ENCODE peak calls at places on chromosomes 7 and 10, in seven cellular contexts. One of them, this sample, is unnamed.

GRCh38 chr7:157405914-157406810 is 69.4 kb downstream of the DNAJB6 start:
- DNase-seq in GM12878: no peak
- DNase-seq in HCT116: no peak
- DNase-seq in K562: no peak
- DNase-seq in HepG2: no peak
- DNase-seq in SK-N-SH: peak
- DNase-seq in H1: no peak
- DNase-seq in this sample: peak

GRCh38 chr7:127629268-127629854 is 11.4 kb upstream of the PAX4 start:
- DNase-seq in GM12878: no peak
- DNase-seq in HepG2: peak
- DNase-seq in H1: peak
- DNase-seq in HCT116: peak
- DNase-seq in K562: peak
- DNase-seq in SK-N-SH: peak
- DNase-seq in this sample: no peak

GRCh38 chr7:140521426-140521825 is 42.1 kb upstream of the MKRN1 start:
- DNase-seq in H1: no peak
- DNase-seq in K562: no peak
- DNase-seq in GM12878: no peak
- DNase-seq in SK-N-SH: no peak
- DNase-seq in HCT116: no peak
- DNase-seq in HepG2: no peak
- DNase-seq in this sample: no peak

GRCh38 chr7:21092923-21093702 is 306.4 kb upstream of the SP8 start:
- DNase-seq in H1: no peak
- DNase-seq in GM12878: no peak
- DNase-seq in SK-N-SH: no peak
- DNase-seq in HCT116: no peak
- DNase-seq in K562: no peak
- DNase-seq in HepG2: no peak
- DNase-seq in this sample: no peak

GRCh38 chr7:132443776-132444520 is 132.3 kb downstream of the PLXNA4 start:
- DNase-seq in K562: no peak
- DNase-seq in H1: peak
- DNase-seq in HepG2: no peak
- DNase-seq in SK-N-SH: no peak
- DNase-seq in HCT116: no peak
- DNase-seq in GM12878: no peak
- DNase-seq in this sample: no peak

GRCh38 chr7:69448071-69448470 is 150.2 kb upstream of the AUTS2 start:
- DNase-seq in H1: no peak
- DNase-seq in GM12878: no peak
- DNase-seq in HepG2: no peak
- DNase-seq in K562: no peak
- DNase-seq in SK-N-SH: no peak
- DNase-seq in HCT116: no peak
- DNase-seq in this sample: no peak

GRCh38 chr10:72738476-72738875 is 46.5 kb downstream of the MCU start:
- DNase-seq in K562: no peak
- DNase-seq in SK-N-SH: no peak
- DNase-seq in GM12878: no peak
- DNase-seq in H1: no peak
- DNase-seq in HepG2: peak
- DNase-seq in HCT116: no peak
- DNase-seq in this sample: no peak

GRCh38 chr10:103336370-103336769 is 14.6 kb downstream of the PCGF6 start:
- DNase-seq in K562: no peak
- DNase-seq in SK-N-SH: no peak
- DNase-seq in GM12878: no peak
- DNase-seq in HepG2: no peak
- DNase-seq in H1: no peak
- DNase-seq in HCT116: no peak
- DNase-seq in this sample: no peak

GRCh38 chr7:24025094-24025493 is 258.9 kb upstream of the NPY start:
- DNase-seq in H1: no peak
- DNase-seq in GM12878: no peak
- DNase-seq in K562: no peak
- DNase-seq in HCT116: no peak
- DNase-seq in HepG2: no peak
- DNase-seq in SK-N-SH: no peak
- DNase-seq in this sample: no peak

GRCh38 chr7:4713183-4713784 is 31.2 kb downstream of the FOXK1 start:
- DNase-seq in K562: peak
- DNase-seq in HepG2: no peak
- DNase-seq in SK-N-SH: no peak
- DNase-seq in HCT116: no peak
- DNase-seq in H1: no peak
- DNase-seq in GM12878: no peak
- DNase-seq in this sample: no peak

GRCh38 chr7:138981332-138982203 is at the start of gene KIAA1549:
- DNase-seq in HCT116: peak
- DNase-seq in GM12878: no peak
- DNase-seq in SK-N-SH: peak
- DNase-seq in K562: peak
- DNase-seq in HepG2: peak
- DNase-seq in H1: peak
- DNase-seq in this sample: peak

GRCh38 chr10:72593963-72594362 is 31.9 kb downstream of the MICU1 start:
- DNase-seq in GM12878: no peak
- DNase-seq in K562: no peak
- DNase-seq in SK-N-SH: no peak
- DNase-seq in HCT116: no peak
- DNase-seq in H1: no peak
- DNase-seq in HepG2: peak
- DNase-seq in this sample: no peak

GRCh38 chr7:139043823-139044812 is 8.3 kb upstream of the ZC3HAV1L start:
- DNase-seq in H1: no peak
- DNase-seq in GM12878: no peak
- DNase-seq in HCT116: no peak
- DNase-seq in SK-N-SH: no peak
- DNase-seq in K562: peak
- DNase-seq in HepG2: peak
- DNase-seq in this sample: no peak

GRCh38 chr7:124085168-124085567 is 52.3 kb upstream of the TMEM229A start:
- DNase-seq in SK-N-SH: peak
- DNase-seq in K562: no peak
- DNase-seq in GM12878: no peak
- DNase-seq in HCT116: no peak
- DNase-seq in H1: no peak
- DNase-seq in HepG2: no peak
- DNase-seq in this sample: no peak

GRCh38 chr10:18582803-18583202 is 68.6 kb downstream of the NSUN6 start:
- DNase-seq in HCT116: no peak
- DNase-seq in K562: no peak
- DNase-seq in H1: no peak
- DNase-seq in HepG2: no peak
- DNase-seq in GM12878: no peak
- DNase-seq in SK-N-SH: no peak
- DNase-seq in this sample: no peak

GRCh38 chr10:86371691-86372090 is 5.1 kb upstream of the GRID1 start:
- DNase-seq in H1: no peak
- DNase-seq in SK-N-SH: no peak
- DNase-seq in HCT116: no peak
- DNase-seq in K562: no peak
- DNase-seq in GM12878: no peak
- DNase-seq in HepG2: no peak
- DNase-seq in this sample: no peak

GRCh38 chr7:98772242-98772603 is 97.6 kb downstream of the TMEM130 start:
- DNase-seq in H1: no peak
- DNase-seq in HepG2: no peak
- DNase-seq in GM12878: peak
- DNase-seq in SK-N-SH: no peak
- DNase-seq in K562: no peak
- DNase-seq in HCT116: no peak
- DNase-seq in this sample: no peak

GRCh38 chr7:7653568-7654187 is 13.1 kb downstream of the UMAD1 start:
- DNase-seq in HepG2: no peak
- DNase-seq in H1: peak
- DNase-seq in HCT116: peak
- DNase-seq in SK-N-SH: peak
- DNase-seq in GM12878: peak
- DNase-seq in K562: peak
- DNase-seq in this sample: peak

GRCh38 chr7:6256709-6257535 is 15.5 kb downstream of the CYTH3 start:
- DNase-seq in HepG2: peak
- DNase-seq in GM12878: peak
- DNase-seq in H1: peak
- DNase-seq in SK-N-SH: no peak
- DNase-seq in K562: no peak
- DNase-seq in HCT116: no peak
- DNase-seq in this sample: no peak

GRCh38 chr7:15011289-15011688 is 108.7 kb upstream of the DGKB start:
- DNase-seq in SK-N-SH: no peak
- DNase-seq in GM12878: no peak
- DNase-seq in H1: no peak
- DNase-seq in HCT116: no peak
- DNase-seq in HepG2: no peak
- DNase-seq in K562: no peak
- DNase-seq in this sample: no peak

GRCh38 chr7:88758355-88759215 is 915 bp upstream of the ZNF804B start:
- DNase-seq in GM12878: no peak
- DNase-seq in SK-N-SH: peak
- DNase-seq in K562: no peak
- DNase-seq in HCT116: no peak
- DNase-seq in H1: peak
- DNase-seq in HepG2: no peak
- DNase-seq in this sample: no peak
- TF ChIP-seq JUND in GM12878: no peak
- TF ChIP-seq JUND in SK-N-SH: no peak
- TF ChIP-seq JUND in K562: no peak
- TF ChIP-seq JUND in HCT116: no peak
- TF ChIP-seq JUND in H1: no peak
- TF ChIP-seq JUND in HepG2: no peak
- TF ChIP-seq JUND in this sample: no peak

DNA sequence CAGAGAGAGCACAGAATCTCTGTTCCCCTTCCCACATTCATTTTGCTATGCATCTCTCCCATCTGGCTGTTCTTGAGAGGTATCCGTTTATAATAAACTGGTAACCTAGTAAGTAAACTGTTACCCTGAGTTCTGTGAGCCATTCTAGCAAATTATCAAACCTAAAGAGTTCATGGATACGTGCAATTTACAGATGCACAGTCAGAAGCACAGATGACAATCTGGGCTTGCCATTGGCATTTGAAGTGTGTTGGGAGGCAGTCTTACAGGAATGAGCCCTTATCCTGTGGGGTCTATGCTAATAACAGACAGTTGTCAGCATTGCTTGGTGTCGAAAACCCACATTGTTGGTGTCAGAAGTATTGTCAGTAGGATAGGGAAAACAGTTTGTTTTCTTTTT is 151.8 kb downstream of the CFTR start:
- DNase-seq in HepG2: no peak
- DNase-seq in H1: no peak
- DNase-seq in SK-N-SH: no peak
- DNase-seq in HCT116: no peak
- DNase-seq in GM12878: no peak
- DNase-seq in K562: no peak
- DNase-seq in this sample: no peak
- TF ChIP-seq JUND in HepG2: no peak
- TF ChIP-seq JUND in H1: no peak
- TF ChIP-seq JUND in SK-N-SH: no peak
- TF ChIP-seq JUND in HCT116: no peak
- TF ChIP-seq JUND in GM12878: no peak
- TF ChIP-seq JUND in K562: no peak
- TF ChIP-seq JUND in this sample: no peak

GRCh38 chr7:116501425-116502167 is 2.1 kb downstream of the CAV2 start:
- DNase-seq in HepG2: no peak
- DNase-seq in K562: peak
- DNase-seq in GM12878: no peak
- DNase-seq in HCT116: no peak
- DNase-seq in H1: no peak
- DNase-seq in SK-N-SH: no peak
- DNase-seq in this sample: no peak
- TF ChIP-seq JUND in HepG2: no peak
- TF ChIP-seq JUND in K562: peak
- TF ChIP-seq JUND in GM12878: no peak
- TF ChIP-seq JUND in HCT116: no peak
- TF ChIP-seq JUND in H1: no peak
- TF ChIP-seq JUND in SK-N-SH: no peak
- TF ChIP-seq JUND in this sample: no peak

GRCh38 chr7:67470256-67470751 is 473.7 kb downstream of the TYW1 start:
- DNase-seq in HepG2: no peak
- DNase-seq in SK-N-SH: no peak
- DNase-seq in HCT116: no peak
- DNase-seq in H1: no peak
- DNase-seq in K562: no peak
- DNase-seq in GM12878: no peak
- DNase-seq in this sample: no peak
- TF ChIP-seq JUND in HepG2: no peak
- TF ChIP-seq JUND in SK-N-SH: no peak
- TF ChIP-seq JUND in HCT116: no peak
- TF ChIP-seq JUND in H1: no peak
- TF ChIP-seq JUND in K562: no peak
- TF ChIP-seq JUND in GM12878: no peak
- TF ChIP-seq JUND in this sample: no peak

DNA sequence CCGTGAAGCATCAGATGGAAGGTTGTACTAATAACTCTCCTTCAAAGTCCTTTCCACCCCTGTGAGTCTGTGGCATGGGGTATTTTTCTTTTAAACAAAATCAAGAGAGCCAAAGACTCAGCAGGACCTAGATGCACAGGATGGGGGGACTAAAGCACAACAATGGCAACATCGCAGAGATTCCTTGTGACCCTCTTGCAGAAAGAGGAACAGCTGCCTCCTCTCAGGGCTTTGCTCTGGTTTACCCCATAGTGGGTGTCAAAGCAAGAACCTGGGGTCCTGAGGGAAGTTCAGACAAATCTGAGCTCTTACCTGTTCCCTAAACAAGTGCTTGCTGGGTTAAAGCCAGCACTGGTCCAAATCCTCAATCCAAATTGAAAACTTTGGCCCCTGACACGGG is 39.2 kb downstream of the FGF8 start:
- DNase-seq in GM12878: no peak
- DNase-seq in H1: no peak
- DNase-seq in SK-N-SH: no peak
- DNase-seq in K562: no peak
- DNase-seq in HCT116: no peak
- DNase-seq in HepG2: no peak
- DNase-seq in this sample: no peak
- TF ChIP-seq JUND in GM12878: no peak
- TF ChIP-seq JUND in H1: no peak
- TF ChIP-seq JUND in SK-N-SH: no peak
- TF ChIP-seq JUND in K562: no peak
- TF ChIP-seq JUND in HCT116: no peak
- TF ChIP-seq JUND in HepG2: no peak
- TF ChIP-seq JUND in this sample: no peak

DNA sequence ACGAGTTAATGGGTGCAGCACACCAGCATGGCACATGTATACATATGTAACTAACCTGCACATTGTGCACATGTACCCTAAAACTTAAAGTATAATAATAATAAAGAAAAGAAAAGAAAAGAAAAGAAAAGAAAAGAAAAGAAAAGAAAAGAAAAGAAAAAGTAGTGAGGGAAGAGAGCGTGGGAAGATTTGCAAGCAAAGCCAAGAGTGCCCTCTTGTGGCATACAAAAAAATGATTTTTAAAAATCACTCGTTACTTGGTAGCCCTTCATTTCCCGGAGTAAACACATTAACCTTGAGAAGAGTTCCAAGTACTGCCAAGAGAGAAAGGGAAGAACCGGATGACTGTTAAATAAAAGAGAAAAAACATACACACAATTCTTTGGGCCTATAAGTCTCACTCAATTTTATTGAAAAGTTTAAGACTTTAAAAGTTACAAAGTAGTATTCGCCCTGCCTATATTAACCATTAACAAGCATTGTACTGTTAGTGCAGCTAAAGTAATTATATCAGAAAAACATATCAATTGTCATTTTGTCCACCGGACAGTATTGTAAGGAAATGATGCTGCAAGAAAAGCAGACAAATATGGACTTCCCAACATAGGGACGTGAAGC is 6.2 kb upstream of the CH25H start:
- DNase-seq in K562: peak
- DNase-seq in HepG2: peak
- DNase-seq in SK-N-SH: peak
- DNase-seq in H1: no peak
- DNase-seq in HCT116: no peak
- DNase-seq in GM12878: no peak
- DNase-seq in this sample: no peak
- TF ChIP-seq JUND in K562: no peak
- TF ChIP-seq JUND in HepG2: no peak
- TF ChIP-seq JUND in SK-N-SH: no peak
- TF ChIP-seq JUND in H1: no peak
- TF ChIP-seq JUND in HCT116: no peak
- TF ChIP-seq JUND in GM12878: no peak
- TF ChIP-seq JUND in this sample: no peak